ENCODE peak calls at places on chromosomes 11 and 22, in four cellular contexts. D is tibial artery, S is A549, M is mesendoderm. E is an unnamed sample.
A peak's percentile ranks its signal among the peaks of the same experiment; 100 is the strongest.

GRCh38 chr11:33687733-33688479 is 12.7 kb downstream of the C11orf91 start:
- DNase-seq in D (no peak), S (peak; percentile 70), M (peak; percentile 66), E (no peak)

GRCh38 chr11:133197425-133197824 is 334.9 kb downstream of the OPCML start:
- DNase-seq in D (no peak), S (no peak), M (peak; percentile 4), E (no peak)

GRCh38 chr11:3856856-3857553 is 1.5 kb downstream of the STIM1 start:
- DNase-seq in D (no peak), S (no peak), M (no peak), E (no peak)

GRCh38 chr22:48702573-48703264 is 1125.0 kb downstream of the BRD1 start:
- DNase-seq in D (no peak), S (no peak), M (no peak), E (peak; percentile 75)

GRCh38 chr11:33507967-33508366 is 192.7 kb downstream of the C11orf91 start:
- DNase-seq in D (no peak), S (no peak), M (peak; percentile 69), E (no peak)

GRCh38 chr11:78646564-78647185 is 72.0 kb upstream of the NARS2 start:
- DNase-seq in D (no peak), S (peak; percentile 54), M (peak; percentile 71), E (no peak)

GRCh38 chr11:100247701-100248100 is 439.4 kb upstream of the ARHGAP42 start:
- DNase-seq in D (no peak), S (no peak), M (no peak), E (no peak)

GRCh38 chr22:50473088-50473487 is 1.7 kb downstream of the SBF1 start:
- DNase-seq in D (no peak), S (peak; percentile 60), M (peak; percentile 51), E (no peak)

GRCh38 chr22:38312261-38312800 is 4.9 kb downstream of the CSNK1E start:
- DNase-seq in D (no peak), S (no peak), M (no peak), E (no peak)

GRCh38 chr22:45883811-45884170 is 93.2 kb downstream of the WNT7B start:
- DNase-seq in D (peak; percentile 41), S (no peak), M (no peak), E (peak; percentile 1)

GRCh38 chr11:1042626-1043562 is 6.4 kb upstream of the MUC6 start:
- DNase-seq in D (peak; percentile 61), S (no peak), M (no peak), E (no peak)

GRCh38 chr11:124736738-124737137 is 3.0 kb upstream of the NRGN start:
- DNase-seq in D (no peak), S (no peak), M (no peak), E (no peak)

GRCh38 chr11:134864233-134864967 is 452.4 kb upstream of the B3GAT1 start:
- DNase-seq in D (no peak), S (no peak), M (no peak), E (no peak)

GRCh38 chr22:37967637-37968451 is 14.3 kb downstream of the POLR2F start:
- DNase-seq in D (no peak), S (no peak), M (no peak), E (no peak)

GRCh38 chr22:45423524-45423923 is 10.0 kb downstream of the RIBC2 start:
- DNase-seq in D (peak; percentile 20), S (no peak), M (no peak), E (no peak)

GRCh38 chr22:48756146-48757111 is 1071.2 kb downstream of the BRD1 start:
- DNase-seq in D (peak; percentile 20), S (no peak), M (no peak), E (no peak)

GRCh38 chr11:96075532-96075959 is 151.6 kb upstream of the MTMR2 start:
- DNase-seq in D (no peak), S (no peak), M (peak; percentile 94), E (no peak)

GRCh38 chr11:101848262-101848661 is 66.5 kb upstream of the CEP126 start:
- DNase-seq in D (no peak), S (no peak), M (no peak), E (no peak)

GRCh38 chr11:84498016-84498415 is 1129.1 kb downstream of the DLG2 start:
- DNase-seq in D (no peak), S (no peak), M (no peak), E (no peak)

GRCh38 chr11:10114593-10115404 is 179.2 kb downstream of the SBF2 start:
- DNase-seq in D (no peak), S (no peak), M (no peak), E (no peak)

GRCh38 chr11:17460406-17460805 is 16.2 kb downstream of the ABCC8 start:
- DNase-seq in D (no peak), S (no peak), M (no peak), E (no peak)

GRCh38 chr22:45816771-45817170 is 145.1 kb downstream of the ATXN10 start:
- DNase-seq in D (no peak), S (no peak), M (no peak), E (no peak)

GRCh38 chr11:129828301-129828836 is 12.7 kb downstream of the TMEM45B start:
- DNase-seq in D (no peak), S (no peak), M (no peak), E (no peak)

GRCh38 chr22:19797086-19797485 is 36.5 kb downstream of the TBX1 start:
- DNase-seq in D (no peak), S (no peak), M (no peak), E (no peak)

GRCh38 chr22:41305646-41306045 is 4.3 kb downstream of the ZC3H7B start:
- DNase-seq in D (no peak), S (no peak), M (no peak), E (no peak)

GRCh38 chr22:32310777-32311176 is 46.9 kb upstream of the RFPL3 start:
- DNase-seq in D (no peak), S (no peak), M (no peak), E (no peak)

GRCh38 chr11:122747358-122747757 is 90.9 kb upstream of the CRTAM start:
- DNase-seq in D (no peak), S (no peak), M (no peak), E (no peak)

GRCh38 chr11:10674991-10675440 is 18.5 kb downstream of the IRAG1 start:
- DNase-seq in D (peak; percentile 93), S (no peak), M (no peak), E (no peak)

GRCh38 chr11:128448487-128448886 is 138.9 kb downstream of the ETS1 start:
- DNase-seq in D (no peak), S (peak; percentile 48), M (peak; percentile 81), E (no peak)
- H3K27ac ChIP-seq in D (peak overlapping the region; percentile 53), S (peak overlapping the region; percentile 48), M (no peak overlapping the region), E (no peak overlapping the region)

DNA sequence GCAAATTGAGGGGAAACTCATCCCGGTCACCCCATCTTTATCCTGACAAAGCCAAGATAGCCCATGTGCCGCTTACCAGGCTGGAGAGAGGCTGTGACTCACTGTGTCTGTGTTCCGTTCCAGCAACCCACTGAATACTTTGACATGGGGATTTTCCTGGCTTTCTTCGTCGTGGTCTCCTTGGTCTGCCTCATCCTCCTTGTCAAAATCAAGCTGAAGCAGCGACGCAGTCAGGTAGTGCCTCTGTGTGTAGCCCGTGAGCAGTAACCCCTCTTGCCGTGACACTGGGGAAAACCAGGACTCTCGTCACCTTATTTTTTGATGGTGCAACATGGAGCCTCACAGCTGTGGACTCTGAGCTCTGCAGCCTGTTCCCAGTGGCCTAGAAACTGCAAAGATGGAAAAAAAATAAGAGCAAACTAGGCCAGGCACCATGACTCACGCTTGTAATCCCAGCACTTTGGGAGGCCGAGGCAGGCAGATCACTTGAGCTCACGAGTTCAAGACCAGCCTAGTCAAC is 16.9 kb downstream of the C22orf31 start:
- DNase-seq in D (no peak), S (no peak), M (no peak), E (no peak)
- H3K4me3 ChIP-seq in D (no peak overlapping the region), S (peak overlapping the region; percentile 17), M (no peak overlapping the region), E (no peak overlapping the region)

DNA sequence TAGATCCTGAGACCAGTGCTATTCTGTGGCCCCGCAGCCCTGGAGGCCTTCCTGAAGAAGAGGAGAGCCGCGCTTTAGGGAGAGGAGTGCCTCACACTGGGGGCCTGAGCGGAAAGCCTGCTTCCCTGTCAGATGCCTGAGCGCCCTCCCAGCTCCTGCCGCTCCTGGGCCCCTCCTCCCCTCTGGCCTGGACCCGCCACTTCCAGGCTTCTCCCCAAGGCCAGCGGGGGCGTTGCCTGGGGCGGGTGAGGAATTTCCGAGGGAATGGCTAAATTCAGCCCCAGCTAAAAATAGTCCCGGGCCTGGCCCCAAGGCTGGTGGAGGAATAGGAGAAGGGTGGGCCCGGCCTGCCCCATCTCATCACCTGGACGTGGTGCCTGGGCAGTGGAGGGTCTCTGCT is 15.4 kb downstream of the ARHGEF17 start:
- DNase-seq in D (peak; percentile 98), S (no peak), M (peak; percentile 89), E (peak; percentile 78)
- H3K27ac ChIP-seq in D (peak overlapping the region; percentile 97), S (no peak overlapping the region), M (peak overlapping the region; percentile 35), E (peak overlapping the region; percentile 83)

GRCh38 chr22:26656896-26657851 is at the start of gene MIAT:
- DNase-seq in D (no peak), S (no peak), M (peak; percentile 68), E (peak; percentile 90)
- H3K4me3 ChIP-seq in D (no peak within 1 kb of the TSS), S (peak within 1 kb of the TSS; percentile 50), M (peak within 1 kb of the TSS; percentile 70), E (no peak within 1 kb of the TSS)

GRCh38 chr22:21650280-21650679 is 8.2 kb downstream of the SDF2L1 start:
- DNase-seq in D (no peak), S (no peak), M (no peak), E (no peak)

GRCh38 chr22:21650823-21651520 is 8.9 kb downstream of the SDF2L1 start:
- DNase-seq in D (no peak), S (no peak), M (peak; percentile 40), E (no peak)

GRCh38 chr22:21652547-21653545 is 10.7 kb downstream of the SDF2L1 start:
- DNase-seq in D (no peak), S (no peak), M (peak; percentile 43), E (no peak)

GRCh38 chr22:21652010-21652546 is 10.0 kb downstream of the SDF2L1 start:
- DNase-seq in D (peak; percentile 92), S (peak; percentile 88), M (peak; percentile 93), E (peak; percentile 96)

GRCh38 chr22:21651521-21652009 is 9.5 kb downstream of the SDF2L1 start:
- DNase-seq in D (no peak), S (no peak), M (no peak), E (no peak)
- H3K27ac ChIP-seq in D (no peak overlapping the region), S (no peak overlapping the region), M (peak overlapping the region; percentile 83), E (no peak overlapping the region)

DNA sequence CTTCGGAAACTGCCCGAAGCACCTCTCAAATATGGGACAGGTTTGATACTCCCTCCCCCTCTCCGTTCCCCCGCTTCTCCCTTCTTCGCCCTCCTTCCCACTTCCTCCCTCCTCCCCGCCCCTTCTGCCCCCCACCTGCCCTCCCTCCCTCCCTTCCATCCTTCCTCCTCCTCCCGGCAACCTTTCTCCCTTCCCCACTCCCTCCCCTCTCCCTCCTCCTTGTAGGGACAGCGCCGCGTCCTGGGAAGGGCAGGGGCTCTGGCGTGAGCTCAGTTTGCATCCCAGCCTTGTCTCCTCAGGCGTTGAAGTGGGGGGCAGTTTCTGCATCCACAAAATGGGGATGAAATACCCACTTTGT is 6.1 kb upstream of the NFAM1 start:
- DNase-seq in D (no peak), S (no peak), M (peak; percentile 90), E (no peak)
- H3K4me3 ChIP-seq in D (no peak overlapping the region), S (no peak overlapping the region), M (peak overlapping the region; percentile 50), E (peak overlapping the region; percentile 47)

E was measured in left lung.